ENCODE peak calls at places on chromosomes 1 and 21, in six cellular contexts. One of them, this sample, is unnamed.
A peak's percentile ranks its signal among the peaks of the same experiment; 100 is the strongest.

GRCh38 chr21:42317826-42318746 is 2.9 kb upstream of the TFF3 start:
- DNase-seq in fibroblast of the conjunctiva: no peak
- DNase-seq in amygdala: no peak
- DNase-seq in H7: peak; percentile 48
- DNase-seq in omental fat pad: no peak
- DNase-seq in left ventricle myocardium inferior: no peak
- DNase-seq in this sample: peak; percentile 4

GRCh38 chr1:96116707-96117106 is 604.9 kb upstream of the PTBP2 start:
- DNase-seq in amygdala: no peak
- DNase-seq in fibroblast of the conjunctiva: no peak
- DNase-seq in left ventricle myocardium inferior: no peak
- DNase-seq in H7: no peak
- DNase-seq in omental fat pad: no peak
- DNase-seq in this sample: no peak

GRCh38 chr1:166379447-166379846 is 212.6 kb upstream of the FAM78B start:
- DNase-seq in omental fat pad: no peak
- DNase-seq in left ventricle myocardium inferior: peak; percentile 34
- DNase-seq in fibroblast of the conjunctiva: no peak
- DNase-seq in amygdala: no peak
- DNase-seq in H7: no peak
- DNase-seq in this sample: peak; percentile 43

GRCh38 chr1:203652718-203653461 is 26.3 kb downstream of the ATP2B4 start:
- DNase-seq in left ventricle myocardium inferior: no peak
- DNase-seq in omental fat pad: no peak
- DNase-seq in fibroblast of the conjunctiva: no peak
- DNase-seq in H7: no peak
- DNase-seq in amygdala: no peak
- DNase-seq in this sample: no peak

GRCh38 chr1:184512724-184513123 is 125.9 kb downstream of the C1orf21 start:
- DNase-seq in H7: no peak
- DNase-seq in amygdala: no peak
- DNase-seq in fibroblast of the conjunctiva: no peak
- DNase-seq in omental fat pad: no peak
- DNase-seq in left ventricle myocardium inferior: no peak
- DNase-seq in this sample: no peak

GRCh38 chr1:215022204-215022603 is 60.3 kb upstream of the KCNK2 start:
- DNase-seq in left ventricle myocardium inferior: no peak
- DNase-seq in fibroblast of the conjunctiva: no peak
- DNase-seq in omental fat pad: no peak
- DNase-seq in H7: no peak
- DNase-seq in amygdala: no peak
- DNase-seq in this sample: no peak

GRCh38 chr1:170175032-170175431 is 29.3 kb downstream of the NTMT2 start:
- DNase-seq in H7: no peak
- DNase-seq in amygdala: no peak
- DNase-seq in fibroblast of the conjunctiva: no peak
- DNase-seq in left ventricle myocardium inferior: no peak
- DNase-seq in omental fat pad: no peak
- DNase-seq in this sample: no peak

GRCh38 chr1:44049839-44050238 is 18.6 kb upstream of the SLC6A9 start:
- DNase-seq in H7: no peak
- DNase-seq in amygdala: no peak
- DNase-seq in omental fat pad: no peak
- DNase-seq in left ventricle myocardium inferior: no peak
- DNase-seq in fibroblast of the conjunctiva: peak; percentile 76
- DNase-seq in this sample: peak; percentile 51

GRCh38 chr1:109523706-109524105 is 14.2 kb upstream of the AMIGO1 start:
- DNase-seq in left ventricle myocardium inferior: no peak
- DNase-seq in amygdala: no peak
- DNase-seq in fibroblast of the conjunctiva: no peak
- DNase-seq in H7: no peak
- DNase-seq in omental fat pad: no peak
- DNase-seq in this sample: no peak

GRCh38 chr1:85417876-85418275 is 47.1 kb downstream of the DDAH1 start:
- DNase-seq in omental fat pad: no peak
- DNase-seq in left ventricle myocardium inferior: no peak
- DNase-seq in H7: no peak
- DNase-seq in amygdala: no peak
- DNase-seq in fibroblast of the conjunctiva: no peak
- DNase-seq in this sample: no peak

GRCh38 chr1:169193191-169193850 is 86.8 kb downstream of the ATP1B1 start:
- DNase-seq in left ventricle myocardium inferior: peak; percentile 19
- DNase-seq in fibroblast of the conjunctiva: no peak
- DNase-seq in amygdala: no peak
- DNase-seq in H7: no peak
- DNase-seq in omental fat pad: no peak
- DNase-seq in this sample: peak; percentile 23

GRCh38 chr1:94049791-94050190 is 71.2 kb downstream of the ABCA4 start:
- DNase-seq in H7: no peak
- DNase-seq in amygdala: no peak
- DNase-seq in fibroblast of the conjunctiva: no peak
- DNase-seq in omental fat pad: no peak
- DNase-seq in left ventricle myocardium inferior: no peak
- DNase-seq in this sample: no peak

GRCh38 chr1:6538958-6539357 is 15.4 kb downstream of the NOL9 start:
- DNase-seq in left ventricle myocardium inferior: no peak
- DNase-seq in fibroblast of the conjunctiva: no peak
- DNase-seq in omental fat pad: no peak
- DNase-seq in amygdala: no peak
- DNase-seq in H7: no peak
- DNase-seq in this sample: no peak

GRCh38 chr1:94382163-94382562 is 36.0 kb upstream of the ABCD3 start:
- DNase-seq in fibroblast of the conjunctiva: no peak
- DNase-seq in left ventricle myocardium inferior: no peak
- DNase-seq in amygdala: no peak
- DNase-seq in H7: no peak
- DNase-seq in omental fat pad: no peak
- DNase-seq in this sample: no peak

GRCh38 chr1:79899914-79900313 is 893.4 kb upstream of the ADGRL4 start:
- DNase-seq in fibroblast of the conjunctiva: peak; percentile 81
- DNase-seq in left ventricle myocardium inferior: no peak
- DNase-seq in H7: no peak
- DNase-seq in omental fat pad: no peak
- DNase-seq in amygdala: no peak
- DNase-seq in this sample: no peak

GRCh38 chr1:119859647-119860046 is 36.7 kb downstream of the ADAM30 start:
- DNase-seq in H7: no peak
- DNase-seq in omental fat pad: no peak
- DNase-seq in left ventricle myocardium inferior: no peak
- DNase-seq in fibroblast of the conjunctiva: peak; percentile 10
- DNase-seq in amygdala: no peak
- DNase-seq in this sample: no peak

GRCh38 chr1:234659538-234659937 is 49.6 kb upstream of the IRF2BP2 start:
- DNase-seq in amygdala: no peak
- DNase-seq in omental fat pad: no peak
- DNase-seq in fibroblast of the conjunctiva: peak; percentile 21
- DNase-seq in left ventricle myocardium inferior: no peak
- DNase-seq in H7: no peak
- DNase-seq in this sample: no peak

GRCh38 chr1:52423771-52424170 is 19.4 kb downstream of the PRPF38A start:
- DNase-seq in left ventricle myocardium inferior: no peak
- DNase-seq in amygdala: no peak
- DNase-seq in fibroblast of the conjunctiva: no peak
- DNase-seq in H7: no peak
- DNase-seq in omental fat pad: no peak
- DNase-seq in this sample: no peak

GRCh38 chr21:46118305-46118870 is 20.5 kb downstream of the COL6A2 start:
- DNase-seq in left ventricle myocardium inferior: peak; percentile 4
- DNase-seq in amygdala: no peak
- DNase-seq in fibroblast of the conjunctiva: no peak
- DNase-seq in omental fat pad: peak; percentile 10
- DNase-seq in H7: peak; percentile 60
- DNase-seq in this sample: no peak

GRCh38 chr1:64172458-64172983 is 30.9 kb upstream of the UBE2U start:
- DNase-seq in left ventricle myocardium inferior: no peak
- DNase-seq in H7: no peak
- DNase-seq in omental fat pad: no peak
- DNase-seq in amygdala: no peak
- DNase-seq in fibroblast of the conjunctiva: peak; percentile 45
- DNase-seq in this sample: no peak

GRCh38 chr1:153375511-153375910 is at the start of gene S100A12:
- DNase-seq in amygdala: no peak
- DNase-seq in H7: no peak
- DNase-seq in fibroblast of the conjunctiva: peak; percentile 40
- DNase-seq in left ventricle myocardium inferior: no peak
- DNase-seq in omental fat pad: no peak
- DNase-seq in this sample: no peak

GRCh38 chr1:19133360-19133759 is 76.7 kb downstream of the UBR4 start:
- DNase-seq in left ventricle myocardium inferior: no peak
- DNase-seq in fibroblast of the conjunctiva: no peak
- DNase-seq in omental fat pad: no peak
- DNase-seq in H7: no peak
- DNase-seq in amygdala: no peak
- DNase-seq in this sample: no peak

GRCh38 chr1:8302181-8302681 is 15.7 kb upstream of the SLC45A1 start:
- DNase-seq in fibroblast of the conjunctiva: no peak
- DNase-seq in amygdala: no peak
- DNase-seq in left ventricle myocardium inferior: no peak
- DNase-seq in H7: no peak
- DNase-seq in omental fat pad: no peak
- DNase-seq in this sample: no peak

GRCh38 chr1:22807340-22807739 is 96.7 kb downstream of the EPHB2 start:
- DNase-seq in fibroblast of the conjunctiva: no peak
- DNase-seq in omental fat pad: no peak
- DNase-seq in H7: no peak
- DNase-seq in amygdala: no peak
- DNase-seq in left ventricle myocardium inferior: no peak
- DNase-seq in this sample: no peak

GRCh38 chr1:152186556-152187285 is 27.7 kb upstream of the RPTN start:
- DNase-seq in omental fat pad: no peak
- DNase-seq in H7: no peak
- DNase-seq in left ventricle myocardium inferior: no peak
- DNase-seq in fibroblast of the conjunctiva: no peak
- DNase-seq in amygdala: no peak
- DNase-seq in this sample: no peak

GRCh38 chr21:34887729-34888568 is 161.2 kb downstream of the RUNX1 start:
- DNase-seq in left ventricle myocardium inferior: peak; percentile 55
- DNase-seq in amygdala: no peak
- DNase-seq in H7: peak; percentile 57
- DNase-seq in omental fat pad: peak; percentile 64
- DNase-seq in fibroblast of the conjunctiva: peak; percentile 73
- DNase-seq in this sample: peak; percentile 55

GRCh38 chr1:11765661-11766428 is 3.9 kb downstream of the C1orf167 start:
- DNase-seq in amygdala: no peak
- DNase-seq in H7: peak; percentile 64
- DNase-seq in fibroblast of the conjunctiva: no peak
- DNase-seq in left ventricle myocardium inferior: no peak
- DNase-seq in omental fat pad: no peak
- DNase-seq in this sample: no peak

GRCh38 chr1:192826791-192827477 is 18.1 kb downstream of the RGS2 start:
- DNase-seq in left ventricle myocardium inferior: no peak
- DNase-seq in omental fat pad: no peak
- DNase-seq in amygdala: no peak
- DNase-seq in H7: no peak
- DNase-seq in fibroblast of the conjunctiva: no peak
- DNase-seq in this sample: no peak

GRCh38 chr21:18902641-18903040 is 499.1 kb upstream of the TMPRSS15 start:
- DNase-seq in fibroblast of the conjunctiva: no peak
- DNase-seq in omental fat pad: no peak
- DNase-seq in left ventricle myocardium inferior: no peak
- DNase-seq in H7: no peak
- DNase-seq in amygdala: no peak
- DNase-seq in this sample: no peak

GRCh38 chr21:46607605-46608004 is 2.7 kb upstream of the S100B start:
- DNase-seq in left ventricle myocardium inferior: no peak
- DNase-seq in omental fat pad: no peak
- DNase-seq in H7: no peak
- DNase-seq in fibroblast of the conjunctiva: no peak
- DNase-seq in amygdala: no peak
- DNase-seq in this sample: no peak

GRCh38 chr1:39501666-39502065 is 10.2 kb downstream of the BMP8A start:
- DNase-seq in H7: no peak
- DNase-seq in left ventricle myocardium inferior: no peak
- DNase-seq in omental fat pad: no peak
- DNase-seq in amygdala: no peak
- DNase-seq in fibroblast of the conjunctiva: peak; percentile 63
- DNase-seq in this sample: no peak

GRCh38 chr1:207873055-207873890 is 37.7 kb downstream of the CD34 start:
- DNase-seq in amygdala: no peak
- DNase-seq in omental fat pad: no peak
- DNase-seq in fibroblast of the conjunctiva: no peak
- DNase-seq in left ventricle myocardium inferior: no peak
- DNase-seq in H7: no peak
- DNase-seq in this sample: no peak